ENCODE peak calls at places on chromosomes 7 and 10, in ten cellular contexts. U is substantia nigra; V is HEK293T; G is dorsolateral prefrontal cortex; O is HFF-Myc; J is fibroblast of mammary gland; A is naive B cell; S is globus pallidus; X is stimulated activated CD8-positive, alpha-beta memory T cell treated with anti-CD3 and anti-CD28 coated beads, Interleukin-4, amount 100 ng/mL, for 4 hours; F is tibial artery. Y is an unnamed sample.

GRCh38 chr10:97188234-97188847 is 2.6 kb upstream of the SLIT1 start:
- DNase-seq in U (no peak), G (no peak), O (no peak), F (no peak), S (peak; percentile 48), A (no peak), V (no peak), X (no peak), J (no peak), Y (no peak)

GRCh38 chr7:151233111-151233701 is 923 bp downstream of the CHPF2 start:
- DNase-seq in S (no peak), A (no peak), X (peak; percentile 53), V (peak; percentile 64), J (peak; percentile 87), U (no peak), O (peak; percentile 35), G (peak; percentile 71), F (no peak), Y (no peak)

GRCh38 chr7:158328376-158329013 is 259.1 kb downstream of the PTPRN2 start:
- DNase-seq in S (no peak), X (no peak), U (no peak), F (no peak), G (no peak), J (no peak), A (no peak), V (no peak), O (no peak), Y (no peak)

GRCh38 chr7:2157473-2158279 is 75.1 kb downstream of the MAD1L1 start:
- DNase-seq in S (peak; percentile 89), A (no peak), V (peak; percentile 20), G (peak; percentile 66), U (no peak), F (peak; percentile 65), O (peak; percentile 87), X (no peak), J (peak; percentile 96), Y (peak; percentile 52)

GRCh38 chr7:156027821-156028220 is 215.6 kb upstream of the SHH start:
- DNase-seq in X (no peak), S (no peak), F (no peak), A (no peak), V (no peak), O (no peak), U (no peak), J (no peak), G (no peak), Y (no peak)

GRCh38 chr7:54349259-54349658 is 192.9 kb upstream of the VSTM2A start:
- DNase-seq in A (no peak), S (no peak), G (no peak), V (no peak), U (no peak), J (peak; percentile 94), O (no peak), X (no peak), F (no peak), Y (no peak)

GRCh38 chr10:78774999-78775711 is 293.6 kb upstream of the ZMIZ1 start:
- DNase-seq in O (no peak), S (no peak), X (no peak), G (no peak), V (peak; percentile 32), F (no peak), U (no peak), A (no peak), J (peak; percentile 14), Y (no peak)

GRCh38 chr10:13348216-13349017 is at the start of gene SEPHS1:
- DNase-seq in F (peak; percentile 58), J (peak; percentile 51), V (peak; percentile 78), X (peak; percentile 40), G (peak; percentile 60), O (peak; percentile 33), S (peak; percentile 72), A (peak; percentile 66), U (peak; percentile 50), Y (peak; percentile 87)

GRCh38 chr7:90594791-90595317 is 1.3 kb upstream of the CDK14 start:
- DNase-seq in F (peak; percentile 47), U (no peak), V (peak; percentile 32), A (peak; percentile 23), X (no peak), O (peak; percentile 27), G (peak; percentile 29), J (peak; percentile 97), S (no peak), Y (no peak)

GRCh38 chr10:44510716-44511115 is 125.8 kb upstream of the CXCL12 start:
- DNase-seq in G (no peak), A (no peak), V (no peak), U (no peak), F (no peak), S (no peak), X (no peak), J (peak; percentile 88), O (no peak), Y (no peak)

GRCh38 chr10:22308390-22308789 is 7.8 kb upstream of the COMMD3 start:
- DNase-seq in J (peak; percentile 52), S (no peak), O (no peak), G (no peak), F (no peak), X (no peak), U (no peak), A (no peak), V (peak; percentile 22), Y (no peak)

GRCh38 chr7:112036071-112036470 is 170.1 kb downstream of the DOCK4 start:
- DNase-seq in V (no peak), G (no peak), U (no peak), X (no peak), S (no peak), O (no peak), A (no peak), F (no peak), J (no peak), Y (no peak)

GRCh38 chr10:27959093-27959715 is 39.7 kb downstream of the ODAD2 start:
- DNase-seq in O (no peak), U (no peak), A (no peak), S (no peak), J (no peak), F (no peak), G (no peak), X (no peak), V (no peak), Y (no peak)

GRCh38 chr10:43965033-43965917 is 316.6 kb upstream of the ZNF32 start:
- DNase-seq in G (no peak), J (peak; percentile 73), F (peak; percentile 56), S (no peak), O (no peak), V (no peak), A (no peak), U (no peak), X (no peak), Y (no peak)

Y was measured in Right ventricle myocardium inferior.